ENCODE peak calls at places on chromosomes 5 and 9, in nine cellular contexts. I, H, U, Q, L, J, S, M and K are unnamed samples. For H3K4me1 and H3K9me3, the result is how much of the 10 kb centered on the place peaks cover.

GRCh38 chr5:38463634-38464521 is 92.6 kb downstream of the LIFR start:
- DNase-seq in H (no peak), U (no peak), J (no peak), Q (no peak), M (peak), L (no peak), S (peak), I (no peak), K (no peak)

GRCh38 chr5:180641566-180641900 is 7.9 kb downstream of the FLT4 start:
- DNase-seq in L (no peak), H (no peak), J (peak), M (no peak), U (peak), S (no peak), Q (no peak), I (no peak), K (peak)

GRCh38 chr9:37575921-37576721 is at the start of gene FBXO10:
- DNase-seq in U (peak), M (peak), J (peak), Q (peak), L (peak), S (peak), I (peak), H (peak), K (peak)

GRCh38 chr5:151164687-151165392 is 7.3 kb upstream of the ANXA6 start:
- DNase-seq in S (peak), Q (peak), J (peak), M (peak), L (peak), I (peak), H (peak), U (peak), K (peak)

GRCh38 chr9:80489329-80489728 is 917.6 kb downstream of the TLE4 start:
- DNase-seq in Q (no peak), M (no peak), U (no peak), I (no peak), J (no peak), H (no peak), L (no peak), S (no peak), K (no peak)

GRCh38 chr5:33363537-33363936 is 77.2 kb upstream of the TARS1 start:
- DNase-seq in M (no peak), S (no peak), Q (no peak), U (no peak), I (no peak), H (no peak), L (no peak), J (no peak), K (no peak)

GRCh38 chr5:140569197-140569596 is 4.6 kb downstream of the SLC35A4 start:
- DNase-seq in L (no peak), S (no peak), M (peak), H (no peak), I (no peak), U (no peak), Q (no peak), J (no peak), K (no peak)

GRCh38 chr5:68711311-68712200 is 382.3 kb upstream of the SLC30A5 start:
- DNase-seq in L (no peak), M (peak), H (peak), U (no peak), J (no peak), I (no peak), S (no peak), Q (peak), K (no peak)

GRCh38 chr5:173472784-173473278 is 143.6 kb downstream of the BOD1 start:
- DNase-seq in L (no peak), I (no peak), J (peak), Q (no peak), H (no peak), U (no peak), S (peak), M (peak), K (peak)
- H3K27ac ChIP-seq in L (no peak), I (no peak), J (peak), Q (no peak), H (no peak), U (peak), S (peak), M (peak), K (peak)

GRCh38 chr9:35908484-35909125 is 685 bp upstream of the SPAAR start:
- DNase-seq in I (no peak), Q (no peak), L (no peak), M (peak), U (no peak), S (no peak), H (no peak), J (no peak), K (peak)
- H3K4me1 ChIP-seq in I (under half), Q (under half), L (under half), M (under half), U (under half), S (under half), H (under half), J (half or more), K (under half)

GRCh38 chr5:6197427-6197826 is 180.9 kb downstream of the MED10 start:
- DNase-seq in M (no peak), J (no peak), Q (no peak), L (no peak), I (no peak), U (no peak), S (no peak), H (peak), K (no peak)

GRCh38 chr5:6202113-6202512 is 176.2 kb downstream of the MED10 start:
- DNase-seq in H (no peak), L (no peak), M (no peak), U (no peak), J (no peak), Q (no peak), I (no peak), S (no peak), K (no peak)

GRCh38 chr5:6202615-6203365 is 175.6 kb downstream of the MED10 start:
- DNase-seq in U (peak), H (peak), M (no peak), L (no peak), Q (no peak), S (no peak), J (no peak), I (peak), K (no peak)

GRCh38 chr5:6195711-6196358 is 182.5 kb downstream of the MED10 start:
- DNase-seq in H (no peak), S (no peak), L (no peak), J (no peak), U (no peak), I (no peak), Q (no peak), M (no peak), K (no peak)

DNA sequence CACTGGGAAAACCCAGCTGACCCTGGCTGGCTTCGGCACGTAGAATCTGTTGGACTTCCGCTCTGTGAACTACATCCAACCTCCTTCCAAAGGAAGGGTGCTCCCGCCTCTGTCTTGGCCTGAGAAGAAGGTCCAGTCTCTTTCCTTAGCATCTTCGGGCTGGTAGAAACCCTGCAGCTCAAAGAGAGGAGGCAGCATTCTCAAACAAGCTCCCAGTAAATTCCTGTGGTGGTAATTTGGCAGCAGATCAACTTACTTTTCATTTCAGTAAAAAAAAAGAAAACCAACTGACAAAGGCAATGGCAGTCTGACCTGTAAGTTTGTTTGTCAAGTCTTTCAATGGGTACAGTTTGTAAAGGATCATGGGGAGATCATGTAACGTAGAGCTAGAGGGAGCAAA is 176.7 kb downstream of the MED10 start:
- DNase-seq in S (no peak), L (no peak), H (no peak), I (no peak), U (no peak), Q (no peak), J (no peak), M (no peak), K (no peak)
- H3K9me3 ChIP-seq in S (under half), L (under half), H (under half), I (under half), U (under half), Q (under half), J (under half), M (under half), K (under half)

DNA sequence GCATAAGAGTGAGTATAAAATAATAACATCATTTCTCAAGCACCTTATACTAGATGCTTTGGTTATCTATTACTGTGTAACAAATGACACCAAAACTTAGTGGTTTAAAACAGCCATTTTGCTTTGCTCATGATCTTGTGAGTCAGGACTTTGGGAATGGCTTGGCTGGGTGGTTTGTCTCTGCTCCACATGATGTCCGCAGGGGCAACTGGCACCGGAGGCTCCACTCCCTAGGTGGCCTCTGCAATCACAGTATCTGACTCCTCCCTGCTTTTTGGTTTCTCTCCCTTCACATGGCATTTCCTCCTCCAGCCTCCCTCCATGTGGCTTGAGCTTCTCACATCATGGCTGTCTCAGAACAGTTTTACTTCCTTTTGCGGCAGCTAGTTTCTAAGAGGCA is 259.5 kb downstream of the GAS1 start:
- DNase-seq in Q (no peak), U (peak), M (no peak), J (no peak), S (no peak), L (no peak), I (no peak), H (no peak), K (no peak)
- H3K27ac ChIP-seq in Q (no peak), U (no peak), M (no peak), J (no peak), S (no peak), L (no peak), I (no peak), H (no peak), K (no peak)

GRCh38 chr5:6737043-6737941 is 24.1 kb downstream of the TENT4A start:
- DNase-seq in L (no peak), U (no peak), H (no peak), J (peak), I (no peak), Q (no peak), M (no peak), S (no peak), K (peak)

GRCh38 chr5:6734781-6735180 is 21.5 kb downstream of the TENT4A start:
- DNase-seq in H (no peak), S (no peak), Q (no peak), U (no peak), L (no peak), J (peak), M (no peak), I (no peak), K (no peak)

GRCh38 chr5:6736524-6737042 is 23.4 kb downstream of the TENT4A start:
- DNase-seq in S (no peak), J (peak), M (no peak), Q (no peak), U (no peak), L (no peak), I (no peak), H (no peak), K (no peak)

GRCh38 chr5:6734243-6734695 is 21.0 kb downstream of the TENT4A start:
- DNase-seq in H (no peak), Q (no peak), I (no peak), U (no peak), J (peak), L (no peak), M (peak), S (peak), K (peak)

GRCh38 chr5:6736106-6736505 is 22.9 kb downstream of the TENT4A start:
- DNase-seq in S (no peak), I (peak), Q (no peak), M (no peak), J (no peak), H (no peak), L (no peak), U (no peak), K (no peak)
- H3K4me1 ChIP-seq in S (under half), I (under half), Q (under half), M (under half), J (under half), H (under half), L (under half), U (under half), K (under half)

GRCh38 chr5:178473858-178474257 is 116.3 kb downstream of the COL23A1 start:
- DNase-seq in J (peak), U (no peak), I (no peak), H (no peak), S (no peak), Q (no peak), M (no peak), L (no peak), K (no peak)

GRCh38 chr5:178470693-178471025 is 119.5 kb downstream of the COL23A1 start:
- DNase-seq in L (no peak), I (no peak), M (no peak), J (peak), H (no peak), U (no peak), S (no peak), Q (no peak), K (no peak)

GRCh38 chr5:178472138-178472537 is 118.1 kb downstream of the COL23A1 start:
- DNase-seq in I (no peak), U (peak), S (no peak), M (no peak), Q (no peak), J (peak), L (no peak), H (no peak), K (no peak)

GRCh38 chr5:178469975-178470692 is 120.1 kb downstream of the COL23A1 start:
- DNase-seq in L (no peak), I (no peak), U (peak), M (no peak), S (no peak), H (no peak), J (peak), Q (no peak), K (no peak)

GRCh38 chr5:178471666-178472065 is 118.5 kb downstream of the COL23A1 start:
- DNase-seq in L (no peak), S (no peak), M (no peak), H (no peak), I (no peak), U (peak), Q (no peak), J (no peak), K (no peak)
- H3K9me3 ChIP-seq in L (under half), S (under half), M (under half), H (under half), I (under half), U (under half), Q (under half), J (under half), K (under half)

GRCh38 chr5:132476853-132477729 is 13.5 kb downstream of the IRF1 start:
- DNase-seq in M (no peak), S (no peak), J (peak), L (no peak), H (no peak), I (no peak), Q (peak), U (peak), K (no peak)

GRCh38 chr5:132478498-132478855 is 12.1 kb downstream of the IRF1 start:
- DNase-seq in Q (no peak), H (no peak), J (no peak), I (no peak), S (no peak), U (no peak), M (no peak), L (no peak), K (no peak)

GRCh38 chr5:132479073-132479811 is 11.3 kb downstream of the IRF1 start:
- DNase-seq in S (no peak), J (no peak), I (no peak), U (no peak), Q (no peak), L (no peak), H (no peak), M (no peak), K (no peak)

GRCh38 chr5:132475939-132476852 is 14.4 kb downstream of the IRF1 start:
- DNase-seq in H (no peak), S (no peak), Q (peak), I (no peak), M (no peak), U (no peak), J (peak), L (no peak), K (no peak)

DNA sequence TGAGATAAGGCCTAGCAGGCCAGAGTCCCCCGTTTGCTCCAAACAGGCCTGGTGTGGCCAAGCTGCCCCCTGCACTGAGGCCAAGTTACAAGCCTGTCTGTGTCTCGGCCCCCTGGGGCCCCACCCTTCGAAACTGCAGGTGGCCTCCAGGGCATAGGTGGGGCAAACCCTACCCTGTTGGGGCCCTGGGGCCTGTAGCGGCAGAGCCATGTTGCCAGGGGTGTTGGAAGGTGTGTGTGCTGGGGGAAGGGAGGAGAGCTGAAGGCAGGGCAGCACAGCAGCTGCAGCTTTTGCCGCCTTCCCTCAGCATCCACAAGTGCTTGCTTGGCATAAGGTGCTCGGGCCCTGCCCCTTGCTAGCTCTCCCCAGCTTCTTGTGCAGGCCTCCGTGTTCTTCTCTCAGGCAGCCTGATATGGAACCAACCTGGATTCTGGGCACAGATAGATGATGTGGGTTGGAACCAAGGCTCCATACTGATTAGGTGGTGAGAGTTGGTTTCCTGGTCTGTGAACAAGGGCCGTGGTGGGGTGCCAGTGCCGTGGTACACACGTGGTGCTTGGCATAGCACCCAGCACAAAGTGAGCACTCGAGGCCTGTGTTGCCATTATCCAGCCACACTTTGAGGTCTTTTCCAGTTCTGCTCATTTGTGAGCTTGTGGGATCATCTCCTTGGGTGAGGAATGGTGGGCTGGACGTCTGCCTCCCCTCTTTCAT is 12.6 kb downstream of the IRF1 start:
- DNase-seq in J (no peak), S (no peak), I (no peak), H (no peak), L (no peak), Q (peak), U (no peak), M (no peak), K (no peak)
- H3K27ac ChIP-seq in J (peak), S (no peak), I (no peak), H (no peak), L (peak), Q (peak), U (no peak), M (no peak), K (no peak)

GRCh38 chr5:14161825-14162556 is 18.8 kb downstream of the TRIO start:
- DNase-seq in H (no peak), M (no peak), U (no peak), J (no peak), Q (no peak), S (no peak), L (no peak), I (no peak), K (no peak)

GRCh38 chr5:14164764-14165163 is 21.6 kb downstream of the TRIO start:
- DNase-seq in Q (no peak), L (no peak), H (no peak), M (no peak), U (peak), J (no peak), S (no peak), I (no peak), K (no peak)

GRCh38 chr5:14165375-14166091 is 22.4 kb downstream of the TRIO start:
- DNase-seq in S (peak), U (no peak), I (no peak), Q (no peak), H (no peak), J (no peak), M (no peak), L (no peak), K (no peak)

GRCh38 chr5:14166437-14166836 is 23.3 kb downstream of the TRIO start:
- DNase-seq in S (no peak), Q (no peak), M (no peak), L (no peak), I (no peak), H (no peak), J (no peak), U (no peak), K (no peak)

GRCh38 chr5:14164164-14164720 is 21.1 kb downstream of the TRIO start:
- DNase-seq in M (no peak), J (no peak), S (no peak), U (no peak), Q (no peak), H (no peak), I (no peak), L (no peak), K (no peak)
- H3K4me1 ChIP-seq in M (under half), J (half or more), S (half or more), U (under half), Q (under half), H (under half), I (under half), L (under half), K (half or more)

GRCh38 chr5:154916874-154917273 is 21.1 kb downstream of the GEMIN5 start:
- DNase-seq in M (no peak), H (no peak), U (no peak), L (no peak), I (no peak), Q (no peak), S (no peak), J (no peak), K (no peak)
- H3K9me3 ChIP-seq in M (under half), H (under half), U (under half), L (under half), I (under half), Q (under half), S (under half), J (under half), K (under half)